ENCODE peak calls at places on chromosomes 12 and 14, in four cellular contexts. One of them, this sample, is unnamed.

GRCh38 chr12:124476011-124476400 is 91.4 kb downstream of the NCOR2 start:
- DNase-seq in WTC11: no peak
- DNase-seq in SK-N-SH: no peak
- DNase-seq in HepG2: no peak
- DNase-seq in this sample: no peak

GRCh38 chr14:76104802-76105355 is 46.8 kb upstream of the GPATCH2L start:
- DNase-seq in WTC11: no peak
- DNase-seq in SK-N-SH: no peak
- DNase-seq in HepG2: no peak
- DNase-seq in this sample: no peak

GRCh38 chr12:117830471-117830870 is 138.3 kb downstream of the KSR2 start:
- DNase-seq in WTC11: no peak
- DNase-seq in SK-N-SH: no peak
- DNase-seq in HepG2: no peak
- DNase-seq in this sample: no peak

GRCh38 chr12:89073027-89073398 is 279.3 kb downstream of the DUSP6 start:
- DNase-seq in WTC11: no peak
- DNase-seq in SK-N-SH: no peak
- DNase-seq in HepG2: no peak
- DNase-seq in this sample: no peak

GRCh38 chr12:124720019-124720686 is 143.5 kb downstream of the SCARB1 start:
- DNase-seq in WTC11: no peak
- DNase-seq in SK-N-SH: no peak
- DNase-seq in HepG2: no peak
- DNase-seq in this sample: no peak

GRCh38 chr14:34750670-34751069 is 36.3 kb upstream of the CFL2 start:
- DNase-seq in WTC11: no peak
- DNase-seq in SK-N-SH: no peak
- DNase-seq in HepG2: no peak
- DNase-seq in this sample: no peak

GRCh38 chr12:113475451-113476085 is 3.9 kb upstream of the LHX5 start:
- DNase-seq in WTC11: no peak
- DNase-seq in SK-N-SH: peak
- DNase-seq in HepG2: no peak
- DNase-seq in this sample: no peak

GRCh38 chr12:114371733-114372132 is 34.2 kb downstream of the TBX5 start:
- DNase-seq in WTC11: no peak
- DNase-seq in SK-N-SH: no peak
- DNase-seq in HepG2: no peak
- DNase-seq in this sample: no peak

GRCh38 chr12:123092866-123093265 is 58.0 kb downstream of the PITPNM2 start:
- DNase-seq in WTC11: no peak
- DNase-seq in SK-N-SH: no peak
- DNase-seq in HepG2: no peak
- DNase-seq in this sample: no peak

GRCh38 chr12:7907009-7907408 is 29.0 kb downstream of the SLC2A3 start:
- DNase-seq in WTC11: peak
- DNase-seq in SK-N-SH: peak
- DNase-seq in HepG2: peak
- DNase-seq in this sample: peak

GRCh38 chr14:77053046-77053841 is 24.7 kb upstream of the IRF2BPL start:
- DNase-seq in WTC11: peak
- DNase-seq in SK-N-SH: peak
- DNase-seq in HepG2: peak
- DNase-seq in this sample: peak

GRCh38 chr12:91126516-91126915 is 15.2 kb upstream of the LUM start:
- DNase-seq in WTC11: no peak
- DNase-seq in SK-N-SH: no peak
- DNase-seq in HepG2: no peak
- DNase-seq in this sample: no peak

GRCh38 chr14:103653802-103654201 is 24.8 kb downstream of the KLC1 start:
- DNase-seq in WTC11: no peak
- DNase-seq in SK-N-SH: no peak
- DNase-seq in HepG2: no peak
- DNase-seq in this sample: no peak

GRCh38 chr14:69606258-69606657 is 5.1 kb upstream of the SUSD6 start:
- DNase-seq in WTC11: no peak
- DNase-seq in SK-N-SH: no peak
- DNase-seq in HepG2: peak
- DNase-seq in this sample: no peak

GRCh38 chr12:85468356-85469157 is 188.5 kb downstream of the ALX1 start:
- DNase-seq in WTC11: peak
- DNase-seq in SK-N-SH: peak
- DNase-seq in HepG2: peak
- DNase-seq in this sample: peak

GRCh38 chr14:61043506-61043905 is 62.5 kb downstream of the SLC38A6 start:
- DNase-seq in WTC11: no peak
- DNase-seq in SK-N-SH: no peak
- DNase-seq in HepG2: peak
- DNase-seq in this sample: no peak

GRCh38 chr14:71208702-71209357 is 301.6 kb downstream of the PCNX1 start:
- DNase-seq in WTC11: no peak
- DNase-seq in SK-N-SH: no peak
- DNase-seq in HepG2: no peak
- DNase-seq in this sample: no peak

GRCh38 chr14:58599707-58600106 is 38.1 kb upstream of the DACT1 start:
- DNase-seq in WTC11: no peak
- DNase-seq in SK-N-SH: no peak
- DNase-seq in HepG2: no peak
- DNase-seq in this sample: no peak

GRCh38 chr14:105447651-105448640 is 26.7 kb upstream of the CRIP2 start:
- DNase-seq in WTC11: no peak
- DNase-seq in SK-N-SH: no peak
- DNase-seq in HepG2: no peak
- DNase-seq in this sample: no peak

GRCh38 chr12:93089805-93090569 is 160.9 kb upstream of the EEA1 start:
- DNase-seq in WTC11: no peak
- DNase-seq in SK-N-SH: no peak
- DNase-seq in HepG2: no peak
- DNase-seq in this sample: peak

GRCh38 chr12:175250-175649 is 38.7 kb downstream of the SLC6A12 start:
- DNase-seq in WTC11: no peak
- DNase-seq in SK-N-SH: peak
- DNase-seq in HepG2: no peak
- DNase-seq in this sample: no peak

DNA sequence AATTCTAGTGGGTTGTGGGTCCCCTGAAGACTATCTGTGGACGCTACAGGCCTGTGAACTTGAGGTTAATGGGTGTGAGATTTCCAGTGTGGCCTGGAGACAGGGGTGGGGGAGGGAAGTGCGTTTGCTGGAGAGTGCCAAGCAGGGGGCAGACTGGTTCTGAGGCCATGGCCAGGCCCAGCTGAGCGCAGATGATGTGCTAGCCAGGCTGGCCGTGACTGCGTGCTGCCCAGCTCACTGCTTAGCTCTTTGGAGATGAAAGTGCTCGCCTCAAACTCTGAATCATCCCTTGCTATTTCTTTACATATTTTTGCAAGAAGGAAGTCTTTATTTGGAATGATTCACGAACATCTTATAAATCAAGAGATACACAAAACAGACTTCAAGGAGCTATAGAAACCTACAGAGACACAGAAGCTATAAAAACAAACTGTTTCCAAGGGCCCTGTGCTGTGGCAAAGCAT is 75.3 kb upstream of the PLEKHG3 start:
- DNase-seq in WTC11: no peak
- DNase-seq in SK-N-SH: peak
- DNase-seq in HepG2: no peak
- DNase-seq in this sample: no peak
- TF ChIP-seq FOXJ3 in WTC11: no peak
- TF ChIP-seq FOXJ3 in SK-N-SH: no peak
- TF ChIP-seq FOXJ3 in HepG2: no peak
- TF ChIP-seq FOXJ3 in this sample: no peak

DNA sequence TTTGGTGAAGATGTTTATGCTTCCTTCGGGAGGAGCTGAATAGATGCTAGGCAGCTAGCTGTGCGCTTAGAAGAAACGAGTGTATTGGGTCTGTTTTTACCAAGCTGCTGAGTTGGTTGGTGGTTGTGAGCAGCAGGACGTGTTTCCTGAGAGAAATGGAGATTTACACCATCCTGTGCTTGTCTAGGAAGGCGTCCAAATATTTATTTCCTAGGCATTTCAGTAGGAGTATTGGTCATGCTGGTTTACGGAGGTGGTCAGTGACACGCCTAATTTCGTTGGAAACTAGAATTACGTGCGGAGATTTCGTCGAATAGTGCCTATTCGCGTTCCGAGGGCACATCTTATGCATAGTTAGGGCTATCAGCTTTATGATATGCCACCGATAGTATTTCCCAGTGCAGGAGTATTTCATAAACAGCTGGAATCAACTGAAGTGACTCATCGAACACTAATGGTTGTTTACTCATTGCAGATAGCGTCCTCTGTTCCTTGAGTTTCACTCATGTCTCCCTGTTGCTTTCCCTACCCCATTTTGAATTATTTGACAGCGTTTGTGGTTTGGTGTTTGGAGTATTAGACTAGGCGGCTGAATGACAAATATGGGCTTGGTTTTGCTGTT is 778 bp downstream of the TBC1D15 start:
- DNase-seq in WTC11: no peak
- DNase-seq in SK-N-SH: peak
- DNase-seq in HepG2: peak
- DNase-seq in this sample: peak
- TF ChIP-seq FOXJ3 in WTC11: no peak
- TF ChIP-seq FOXJ3 in SK-N-SH: no peak
- TF ChIP-seq FOXJ3 in HepG2: no peak
- TF ChIP-seq FOXJ3 in this sample: no peak

GRCh38 chr14:41901089-41901488 is 294.4 kb downstream of the LRFN5 start:
- DNase-seq in WTC11: no peak
- DNase-seq in SK-N-SH: no peak
- DNase-seq in HepG2: no peak
- DNase-seq in this sample: no peak

GRCh38 chr14:41899416-41899815 is 292.7 kb downstream of the LRFN5 start:
- DNase-seq in WTC11: no peak
- DNase-seq in SK-N-SH: no peak
- DNase-seq in HepG2: no peak
- DNase-seq in this sample: no peak
- TF ChIP-seq FOXJ3 in WTC11: no peak
- TF ChIP-seq FOXJ3 in SK-N-SH: no peak
- TF ChIP-seq FOXJ3 in HepG2: no peak
- TF ChIP-seq FOXJ3 in this sample: no peak

GRCh38 chr14:95394297-95394891 is 74.7 kb upstream of the CLMN start:
- DNase-seq in WTC11: no peak
- DNase-seq in SK-N-SH: no peak
- DNase-seq in HepG2: no peak
- DNase-seq in this sample: no peak
- TF ChIP-seq FOXJ3 in WTC11: no peak
- TF ChIP-seq FOXJ3 in SK-N-SH: no peak
- TF ChIP-seq FOXJ3 in HepG2: no peak
- TF ChIP-seq FOXJ3 in this sample: no peak